ENCODE peak calls at places on chromosomes 13 and 19, in eight cellular contexts. P is endothelial cell of umbilical vein, X is astrocyte, T is keratinocyte, O is PC-3, A is neural progenitor cell, V is GM23338, U is HepG2. S is an unnamed sample.

GRCh38 chr13:66322193-66322592 is 907.9 kb downstream of the PCDH9 start:
- DNase-seq in P (no peak), X (no peak), T (no peak), O (no peak), A (no peak), V (no peak), U (no peak), S (no peak)

GRCh38 chr19:7550987-7551761 is 15.7 kb downstream of the PNPLA6 start:
- DNase-seq in P (peak), X (no peak), T (no peak), O (peak), A (peak), V (peak), U (no peak), S (peak)

GRCh38 chr19:6773323-6773931 is 919 bp downstream of the VAV1 start:
- DNase-seq in P (no peak), X (no peak), T (no peak), O (no peak), A (no peak), V (peak), U (no peak), S (peak)

GRCh38 chr19:14502334-14503092 is 6.6 kb upstream of the GIPC1 start:
- DNase-seq in P (no peak), X (no peak), T (no peak), O (peak), A (no peak), V (no peak), U (peak), S (no peak)

GRCh38 chr19:5321851-5322681 is 18.5 kb downstream of the PTPRS start:
- DNase-seq in P (no peak), X (no peak), T (no peak), O (no peak), A (peak), V (peak), U (no peak), S (no peak)

GRCh38 chr13:112244495-112245177 is 131.5 kb upstream of the SPACA7 start:
- DNase-seq in P (no peak), X (no peak), T (no peak), O (no peak), A (no peak), V (no peak), U (no peak), S (no peak)

GRCh38 chr19:55666343-55667005 is 8.6 kb upstream of the EPN1 start:
- DNase-seq in P (no peak), X (no peak), T (no peak), O (no peak), A (no peak), V (no peak), U (no peak), S (no peak)

GRCh38 chr19:6519289-6519688 is 11.5 kb upstream of the TNFSF9 start:
- DNase-seq in P (peak), X (peak), T (no peak), O (peak), A (no peak), V (no peak), U (no peak), S (no peak)

GRCh38 chr19:16441661-16442071 is 30.1 kb downstream of the EPS15L1 start:
- DNase-seq in P (peak), X (no peak), T (no peak), O (peak), A (peak), V (peak), U (no peak), S (no peak)

GRCh38 chr19:38266070-38266469 is 1.7 kb downstream of the SPINT2 start:
- DNase-seq in P (no peak), X (no peak), T (no peak), O (peak), A (no peak), V (no peak), U (no peak), S (no peak)

GRCh38 chr19:5563941-5564612 is 3.7 kb downstream of the TINCR start:
- DNase-seq in P (no peak), X (no peak), T (no peak), O (peak), A (no peak), V (no peak), U (no peak), S (no peak)

GRCh38 chr13:65783383-65783782 is 1446.8 kb downstream of the PCDH9 start:
- DNase-seq in P (no peak), X (no peak), T (no peak), O (no peak), A (no peak), V (no peak), U (no peak), S (no peak)

GRCh38 chr13:24168392-24168750 is 7.9 kb downstream of the SPATA13 start:
- DNase-seq in P (no peak), X (peak), T (no peak), O (no peak), A (peak), V (no peak), U (no peak), S (no peak)

GRCh38 chr13:74464656-74465055 is 330.5 kb upstream of the KLF12 start:
- DNase-seq in P (no peak), X (no peak), T (no peak), O (no peak), A (no peak), V (no peak), U (no peak), S (no peak)

GRCh38 chr13:97395437-97396136 is 38.4 kb upstream of the RAP2A start:
- DNase-seq in P (no peak), X (peak), T (no peak), O (peak), A (no peak), V (no peak), U (no peak), S (no peak)

GRCh38 chr19:44303976-44304568 is 753 bp downstream of the ZNF235 start:
- DNase-seq in P (no peak), X (peak), T (no peak), O (peak), A (peak), V (peak), U (no peak), S (no peak)

GRCh38 chr19:56507446-56508281 is at the start of gene ZNF471:
- DNase-seq in P (peak), X (peak), T (peak), O (peak), A (peak), V (peak), U (no peak), S (peak)

GRCh38 chr19:32458500-32459123 is 53.0 kb downstream of the DPY19L3 start:
- DNase-seq in P (peak), X (no peak), T (no peak), O (no peak), A (no peak), V (no peak), U (no peak), S (no peak)

GRCh38 chr13:30734434-30734833 is 909 bp upstream of the ALOX5AP start:
- DNase-seq in P (no peak), X (peak), T (no peak), O (peak), A (no peak), V (no peak), U (no peak), S (no peak)

DNA sequence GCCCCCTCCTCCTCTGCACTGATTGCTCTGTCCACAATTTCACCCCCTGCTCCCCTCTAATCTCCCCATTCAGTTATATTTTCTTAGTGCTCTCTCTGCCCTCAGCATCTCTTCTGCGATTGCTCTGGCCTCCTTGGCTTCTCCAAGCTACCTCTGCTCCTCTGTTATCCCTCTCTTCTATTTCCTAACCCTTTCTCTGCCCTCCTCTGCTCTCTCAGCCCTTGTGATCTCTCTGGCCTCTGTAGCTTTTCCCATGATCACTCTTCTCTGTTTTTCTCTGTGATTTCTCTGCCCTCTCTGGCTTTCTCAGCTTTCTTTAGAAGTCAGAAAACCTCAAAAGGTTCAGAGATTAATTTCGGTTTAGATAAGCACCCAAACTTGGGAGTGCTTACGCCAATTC is 795.1 kb downstream of the DIAPH3 start:
- DNase-seq in P (no peak), X (no peak), T (no peak), O (no peak), A (no peak), V (no peak), U (no peak), S (no peak)
- H2AFZ ChIP-seq in P (peak), X (no peak), T (no peak), O (no peak), A (peak), V (peak), U (no peak), S (no peak)

GRCh38 chr19:40410030-40410389 is 3.2 kb downstream of the PRX start:
- DNase-seq in P (no peak), X (no peak), T (no peak), O (no peak), A (peak), V (peak), U (no peak), S (no peak)

GRCh38 chr19:40411958-40412499 is 1.1 kb downstream of the PRX start:
- DNase-seq in P (no peak), X (no peak), T (no peak), O (no peak), A (no peak), V (no peak), U (no peak), S (no peak)

GRCh38 chr19:40411125-40411842 is 1.9 kb downstream of the PRX start:
- DNase-seq in P (no peak), X (no peak), T (no peak), O (no peak), A (no peak), V (no peak), U (no peak), S (no peak)

GRCh38 chr19:40403262-40403984 is 9.8 kb downstream of the PRX start:
- DNase-seq in P (peak), X (peak), T (peak), O (peak), A (peak), V (peak), U (peak), S (peak)

GRCh38 chr19:40407714-40408600 is 5.2 kb downstream of the PRX start:
- DNase-seq in P (no peak), X (no peak), T (no peak), O (no peak), A (no peak), V (no peak), U (no peak), S (no peak)
- H2AFZ ChIP-seq in P (no peak), X (no peak), T (peak), O (no peak), A (no peak), V (no peak), U (no peak), S (no peak)

DNA sequence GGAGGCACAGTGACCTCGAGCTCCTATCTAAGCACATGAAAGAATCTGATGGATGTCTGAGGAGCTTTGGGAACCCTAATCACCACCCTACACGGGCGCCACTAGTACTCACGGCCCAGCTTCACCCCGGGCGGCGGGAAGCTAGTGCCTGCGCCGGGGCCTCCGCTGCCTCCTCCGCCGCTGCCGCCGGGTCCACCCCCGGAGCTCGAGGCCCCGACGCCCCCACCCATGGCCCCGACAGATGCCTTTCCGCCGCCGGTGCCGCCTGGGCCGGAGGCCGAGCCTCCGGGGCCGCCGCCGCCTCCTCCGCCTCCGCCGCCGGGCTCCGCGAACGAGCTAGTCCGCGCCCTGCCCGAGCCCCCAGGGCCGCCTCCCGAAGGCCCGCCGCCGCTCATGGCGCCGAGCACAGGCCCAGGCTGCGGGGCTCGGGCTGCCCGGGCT is 311 bp downstream of the GSK3A start:
- DNase-seq in P (no peak), X (no peak), T (no peak), O (no peak), A (no peak), V (no peak), U (no peak), S (no peak)
- H2AFZ ChIP-seq in P (no peak), X (no peak), T (no peak), O (no peak), A (peak), V (peak), U (no peak), S (peak)

DNA sequence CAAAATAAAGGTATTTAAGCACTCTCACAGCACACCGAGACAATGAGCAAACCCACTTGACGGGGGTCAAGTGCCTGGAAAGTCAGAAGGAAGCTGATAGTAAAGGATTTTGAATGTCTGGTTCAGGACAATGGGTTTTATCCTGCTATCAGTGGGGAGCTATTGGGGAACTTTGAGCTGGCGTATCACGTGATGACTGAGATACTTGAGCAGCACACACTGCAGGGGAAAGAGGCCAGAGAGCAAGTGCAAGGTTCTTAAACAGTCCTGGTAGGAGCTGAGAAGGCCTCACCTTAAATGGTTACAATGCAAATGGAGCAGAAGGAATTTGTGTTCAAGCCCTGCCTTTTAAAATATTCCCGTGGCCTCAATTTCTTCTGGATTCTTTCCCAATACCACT is 225.3 kb downstream of the LACC1 start:
- DNase-seq in P (no peak), X (no peak), T (no peak), O (no peak), A (no peak), V (no peak), U (no peak), S (no peak)
- H2AFZ ChIP-seq in P (no peak), X (no peak), T (no peak), O (no peak), A (no peak), V (peak), U (no peak), S (no peak)

GRCh38 chr13:102825921-102826706 is 19.7 kb upstream of the ERCC5 start:
- DNase-seq in P (peak), X (peak), T (peak), O (peak), A (no peak), V (peak), U (no peak), S (no peak)
- H2AFZ ChIP-seq in P (peak), X (peak), T (peak), O (peak), A (no peak), V (peak), U (no peak), S (no peak)

GRCh38 chr19:52922841-52923781 is at the start of gene ZNF888:
- DNase-seq in P (peak), X (peak), T (peak), O (peak), A (peak), V (peak), U (peak), S (peak)

GRCh38 chr19:52923782-52924593 is 760 bp upstream of the ZNF888 start:
- DNase-seq in P (peak), X (no peak), T (no peak), O (peak), A (no peak), V (peak), U (peak), S (no peak)
- H2AFZ ChIP-seq in P (peak), X (no peak), T (peak), O (peak), A (no peak), V (no peak), U (no peak), S (peak)

GRCh38 chr13:83136660-83137059 is 745.6 kb downstream of the SLITRK1 start:
- DNase-seq in P (no peak), X (no peak), T (no peak), O (no peak), A (no peak), V (no peak), U (no peak), S (no peak)
- H2AFZ ChIP-seq in P (no peak), X (no peak), T (no peak), O (no peak), A (no peak), V (no peak), U (no peak), S (no peak)

GRCh38 chr19:19668230-19669012 is at the start of gene ZNF101:
- DNase-seq in P (peak), X (peak), T (peak), O (peak), A (peak), V (peak), U (peak), S (peak)
- H2AFZ ChIP-seq in P (peak), X (peak), T (peak), O (peak), A (peak), V (no peak), U (no peak), S (peak)

GRCh38 chr19:48741222-48741999 is 1.0 kb upstream of the RASIP1 start:
- DNase-seq in P (peak), X (no peak), T (no peak), O (no peak), A (peak), V (peak), U (no peak), S (peak)

GRCh38 chr19:48739400-48739825 is 997 bp downstream of the RASIP1 start:
- DNase-seq in P (peak), X (no peak), T (no peak), O (no peak), A (peak), V (no peak), U (no peak), S (no peak)

GRCh38 chr19:48739835-48740704 is at the start of gene RASIP1:
- DNase-seq in P (peak), X (no peak), T (no peak), O (no peak), A (peak), V (no peak), U (no peak), S (no peak)

GRCh38 chr19:48738557-48739399 is 1.6 kb downstream of the RASIP1 start:
- DNase-seq in P (peak), X (peak), T (peak), O (peak), A (peak), V (peak), U (peak), S (peak)

GRCh38 chr19:48740705-48741030 is 258 bp upstream of the RASIP1 start:
- DNase-seq in P (peak), X (no peak), T (no peak), O (no peak), A (no peak), V (no peak), U (no peak), S (no peak)
- H2AFZ ChIP-seq in P (peak), X (no peak), T (no peak), O (no peak), A (no peak), V (no peak), U (no peak), S (no peak)

GRCh38 chr13:46896346-46897138 is at the start of gene HTR2A:
- DNase-seq in P (no peak), X (no peak), T (no peak), O (peak), A (peak), V (peak), U (no peak), S (peak)
- H2AFZ ChIP-seq in P (no peak), X (peak), T (peak), O (peak), A (peak), V (peak), U (no peak), S (no peak)

S was measured in DND-41.